ENCODE peak calls at places on chromosomes 1 and 21, in eight cellular contexts. S is M059J; H is HL-60; D is stimulated activated CD8-positive, alpha-beta memory T cell treated with anti-CD3 and anti-CD28 coated beads, Interleukin-4, amount 100 ng/mL, for 1 hour; K is globus pallidus; M is GM12892; C is lower lobe of right lung; V is GM18507. B is an unnamed sample.
A peak's percentile ranks its signal among the peaks of the same experiment; 100 is the strongest.

GRCh38 chr21:38503588-38503987 is 5.3 kb upstream of the ERG start:
- DNase-seq in S (peak; percentile 87), H (no peak), D (no peak), K (no peak), M (no peak), C (no peak), V (no peak), B (peak; percentile 85)

GRCh38 chr1:41387667-41388091 is 26.4 kb downstream of the FOXO6 start:
- DNase-seq in S (peak; percentile 66), H (no peak), D (no peak), K (no peak), M (no peak), C (peak; percentile 76), V (no peak), B (peak; percentile 38)

GRCh38 chr1:43588592-43588991 is 57.9 kb downstream of the PTPRF start:
- DNase-seq in S (no peak), H (no peak), D (no peak), K (no peak), M (no peak), C (no peak), V (no peak), B (no peak)

GRCh38 chr1:172254521-172255222 is 165.8 kb upstream of the C1orf105 start:
- DNase-seq in S (peak; percentile 94), H (no peak), D (no peak), K (no peak), M (no peak), C (no peak), V (no peak), B (peak; percentile 88)

GRCh38 chr1:112267929-112268328 is 128.1 kb upstream of the CTTNBP2NL start:
- DNase-seq in S (no peak), H (no peak), D (no peak), K (no peak), M (no peak), C (no peak), V (no peak), B (no peak)

GRCh38 chr1:167207940-167208623 is 12.6 kb upstream of the POU2F1 start:
- DNase-seq in S (no peak), H (no peak), D (no peak), K (no peak), M (no peak), C (no peak), V (no peak), B (no peak)

GRCh38 chr1:219416598-219417238 is 196.2 kb downstream of the ZC3H11B start:
- DNase-seq in S (peak; percentile 53), H (peak; percentile 53), D (no peak), K (peak; percentile 37), M (no peak), C (no peak), V (no peak), B (peak; percentile 63)

GRCh38 chr1:110963666-110964399 is at the start of gene LRIF1:
- DNase-seq in S (peak; percentile 100), H (peak; percentile 100), D (peak; percentile 99), K (peak; percentile 98), M (peak; percentile 74), C (peak; percentile 100), V (peak; percentile 88), B (peak; percentile 100)

GRCh38 chr1:93471911-93472310 is 24.0 kb downstream of the FNBP1L start:
- DNase-seq in S (peak; percentile 89), H (no peak), D (no peak), K (no peak), M (no peak), C (no peak), V (no peak), B (peak; percentile 81)

GRCh38 chr1:169383449-169383848 is 15.5 kb downstream of the BLZF1 start:
- DNase-seq in S (no peak), H (no peak), D (no peak), K (no peak), M (no peak), C (no peak), V (no peak), B (no peak)

GRCh38 chr1:2099871-2100774 is 49.9 kb downstream of the PRKCZ start:
- DNase-seq in S (no peak), H (no peak), D (no peak), K (no peak), M (no peak), C (peak; percentile 32), V (no peak), B (no peak)

GRCh38 chr1:32351859-32352745 is 10.2 kb downstream of the FAM229A start:
- DNase-seq in S (peak; percentile 49), H (no peak), D (no peak), K (peak; percentile 78), M (no peak), C (no peak), V (no peak), B (peak; percentile 57)

GRCh38 chr1:111743679-111744101 is 4.5 kb upstream of the INKA2 start:
- DNase-seq in S (peak; percentile 66), H (no peak), D (no peak), K (no peak), M (no peak), C (peak; percentile 27), V (no peak), B (peak; percentile 98)

GRCh38 chr1:151520359-151520758 is 9.2 kb downstream of the CGN start:
- DNase-seq in S (no peak), H (no peak), D (no peak), K (no peak), M (no peak), C (no peak), V (no peak), B (no peak)

GRCh38 chr1:197917813-197918646 is 858 bp downstream of the LHX9 start:
- DNase-seq in S (peak; percentile 58), H (no peak), D (no peak), K (no peak), M (no peak), C (peak; percentile 50), V (no peak), B (peak; percentile 53)

GRCh38 chr1:167912294-167912693 is 1.6 kb downstream of the ADCY10 start:
- DNase-seq in S (no peak), H (no peak), D (no peak), K (no peak), M (no peak), C (no peak), V (no peak), B (no peak)

GRCh38 chr1:233328661-233329498 is 1.4 kb downstream of the MAP3K21 start:
- DNase-seq in S (peak; percentile 26), H (peak; percentile 21), D (no peak), K (no peak), M (no peak), C (no peak), V (no peak), B (no peak)

GRCh38 chr1:6538958-6539357 is 15.4 kb downstream of the NOL9 start:
- DNase-seq in S (peak; percentile 61), H (no peak), D (no peak), K (no peak), M (no peak), C (no peak), V (no peak), B (peak; percentile 67)

GRCh38 chr1:181391297-181391905 is 91.9 kb upstream of the CACNA1E start:
- DNase-seq in S (no peak), H (no peak), D (no peak), K (no peak), M (no peak), C (no peak), V (no peak), B (no peak)

GRCh38 chr1:213060836-213061235 is 9.8 kb downstream of the RPS6KC1 start:
- DNase-seq in S (no peak), H (no peak), D (no peak), K (no peak), M (no peak), C (no peak), V (no peak), B (no peak)